ENCODE peak calls at places on chromosome X, in eight cellular contexts. One of them, this sample, is unnamed.
A peak's percentile ranks its signal among the peaks of the same experiment; 100 is the strongest.

GRCh38 chrX:136310411-136310810 is 9.6 kb downstream of the ADGRG4 start:
- DNase-seq in bronchial epithelial cell: peak; percentile 61
- DNase-seq in lower lobe of right lung: no peak
- DNase-seq in choroid plexus epithelial cell: peak; percentile 47
- DNase-seq in AG04450: no peak
- DNase-seq in left lung: no peak
- DNase-seq in heart right ventricle: no peak
- DNase-seq in fibroblast of mammary gland: peak; percentile 40
- DNase-seq in this sample: peak; percentile 25

GRCh38 chrX:28590394-28590793 is 3.1 kb downstream of the IL1RAPL1 start:
- DNase-seq in choroid plexus epithelial cell: peak; percentile 48
- DNase-seq in AG04450: no peak
- DNase-seq in bronchial epithelial cell: no peak
- DNase-seq in lower lobe of right lung: no peak
- DNase-seq in left lung: no peak
- DNase-seq in fibroblast of mammary gland: no peak
- DNase-seq in heart right ventricle: no peak
- DNase-seq in this sample: no peak

GRCh38 chrX:153723351-153724251 is 586 bp downstream of the BCAP31 start:
- DNase-seq in lower lobe of right lung: peak; percentile 65
- DNase-seq in heart right ventricle: peak; percentile 36
- DNase-seq in bronchial epithelial cell: peak; percentile 55
- DNase-seq in choroid plexus epithelial cell: peak; percentile 55
- DNase-seq in left lung: no peak
- DNase-seq in AG04450: no peak
- DNase-seq in fibroblast of mammary gland: peak; percentile 38
- DNase-seq in this sample: no peak

GRCh38 chrX:134377537-134377936 is 82.4 kb upstream of the HPRT1 start:
- DNase-seq in AG04450: no peak
- DNase-seq in bronchial epithelial cell: peak; percentile 34
- DNase-seq in fibroblast of mammary gland: peak; percentile 54
- DNase-seq in choroid plexus epithelial cell: peak; percentile 73
- DNase-seq in heart right ventricle: no peak
- DNase-seq in left lung: no peak
- DNase-seq in lower lobe of right lung: no peak
- DNase-seq in this sample: no peak

GRCh38 chrX:118536687-118537461 is 41.3 kb downstream of the DOCK11 start:
- DNase-seq in bronchial epithelial cell: no peak
- DNase-seq in AG04450: no peak
- DNase-seq in choroid plexus epithelial cell: peak; percentile 62
- DNase-seq in fibroblast of mammary gland: peak; percentile 30
- DNase-seq in heart right ventricle: no peak
- DNase-seq in lower lobe of right lung: no peak
- DNase-seq in left lung: no peak
- DNase-seq in this sample: no peak

GRCh38 chrX:15947648-15948317 is 93.2 kb upstream of the AP1S2 start:
- DNase-seq in heart right ventricle: no peak
- DNase-seq in fibroblast of mammary gland: peak; percentile 68
- DNase-seq in lower lobe of right lung: no peak
- DNase-seq in choroid plexus epithelial cell: peak; percentile 43
- DNase-seq in left lung: no peak
- DNase-seq in AG04450: peak; percentile 8
- DNase-seq in bronchial epithelial cell: peak; percentile 73
- DNase-seq in this sample: peak; percentile 38

GRCh38 chrX:102560423-102561068 is 38.8 kb upstream of the ARMCX5 start:
- DNase-seq in AG04450: no peak
- DNase-seq in heart right ventricle: no peak
- DNase-seq in choroid plexus epithelial cell: no peak
- DNase-seq in fibroblast of mammary gland: no peak
- DNase-seq in left lung: no peak
- DNase-seq in lower lobe of right lung: no peak
- DNase-seq in bronchial epithelial cell: no peak
- DNase-seq in this sample: no peak

GRCh38 chrX:113977887-113978286 is 606.0 kb upstream of the HTR2C start:
- DNase-seq in fibroblast of mammary gland: no peak
- DNase-seq in lower lobe of right lung: no peak
- DNase-seq in AG04450: no peak
- DNase-seq in left lung: no peak
- DNase-seq in heart right ventricle: no peak
- DNase-seq in choroid plexus epithelial cell: no peak
- DNase-seq in bronchial epithelial cell: no peak
- DNase-seq in this sample: no peak

GRCh38 chrX:42106556-42106955 is 183.2 kb upstream of the CASK start:
- DNase-seq in heart right ventricle: no peak
- DNase-seq in fibroblast of mammary gland: no peak
- DNase-seq in AG04450: no peak
- DNase-seq in bronchial epithelial cell: no peak
- DNase-seq in lower lobe of right lung: no peak
- DNase-seq in left lung: no peak
- DNase-seq in choroid plexus epithelial cell: no peak
- DNase-seq in this sample: no peak

GRCh38 chrX:79259073-79259689 is 108.0 kb downstream of the ITM2A start:
- DNase-seq in lower lobe of right lung: no peak
- DNase-seq in left lung: no peak
- DNase-seq in fibroblast of mammary gland: peak; percentile 14
- DNase-seq in AG04450: no peak
- DNase-seq in choroid plexus epithelial cell: peak; percentile 4
- DNase-seq in heart right ventricle: no peak
- DNase-seq in bronchial epithelial cell: no peak
- DNase-seq in this sample: no peak

GRCh38 chrX:68175569-68175968 is 257.7 kb downstream of the OPHN1 start:
- DNase-seq in lower lobe of right lung: no peak
- DNase-seq in heart right ventricle: no peak
- DNase-seq in fibroblast of mammary gland: peak; percentile 93
- DNase-seq in left lung: no peak
- DNase-seq in bronchial epithelial cell: peak; percentile 53
- DNase-seq in AG04450: no peak
- DNase-seq in choroid plexus epithelial cell: peak; percentile 41
- DNase-seq in this sample: no peak

GRCh38 chrX:140712413-140713173 is 3.0 kb downstream of the LINC00632 start:
- DNase-seq in bronchial epithelial cell: peak; percentile 8
- DNase-seq in AG04450: no peak
- DNase-seq in heart right ventricle: peak; percentile 66
- DNase-seq in left lung: peak; percentile 52
- DNase-seq in fibroblast of mammary gland: no peak
- DNase-seq in choroid plexus epithelial cell: peak; percentile 42
- DNase-seq in lower lobe of right lung: peak; percentile 68
- DNase-seq in this sample: peak; percentile 2

GRCh38 chrX:140715787-140716186 is 6.2 kb downstream of the LINC00632 start:
- DNase-seq in AG04450: no peak
- DNase-seq in fibroblast of mammary gland: no peak
- DNase-seq in left lung: no peak
- DNase-seq in lower lobe of right lung: no peak
- DNase-seq in heart right ventricle: no peak
- DNase-seq in bronchial epithelial cell: peak; percentile 72
- DNase-seq in choroid plexus epithelial cell: no peak
- DNase-seq in this sample: no peak

GRCh38 chrX:140710710-140711109 is 1.2 kb downstream of the LINC00632 start:
- DNase-seq in fibroblast of mammary gland: no peak
- DNase-seq in bronchial epithelial cell: no peak
- DNase-seq in left lung: no peak
- DNase-seq in heart right ventricle: no peak
- DNase-seq in lower lobe of right lung: no peak
- DNase-seq in choroid plexus epithelial cell: no peak
- DNase-seq in AG04450: no peak
- DNase-seq in this sample: no peak

GRCh38 chrX:140709421-140709846 is at the start of gene LINC00632:
- DNase-seq in left lung: no peak
- DNase-seq in AG04450: no peak
- DNase-seq in lower lobe of right lung: no peak
- DNase-seq in choroid plexus epithelial cell: no peak
- DNase-seq in bronchial epithelial cell: no peak
- DNase-seq in fibroblast of mammary gland: no peak
- DNase-seq in heart right ventricle: no peak
- DNase-seq in this sample: no peak

GRCh38 chrX:140713174-140713539 is 3.6 kb downstream of the LINC00632 start:
- DNase-seq in lower lobe of right lung: no peak
- DNase-seq in left lung: no peak
- DNase-seq in choroid plexus epithelial cell: no peak
- DNase-seq in bronchial epithelial cell: no peak
- DNase-seq in AG04450: no peak
- DNase-seq in heart right ventricle: no peak
- DNase-seq in fibroblast of mammary gland: no peak
- DNase-seq in this sample: no peak
- H3K4me3 ChIP-seq in lower lobe of right lung: peak overlapping the region; percentile 31
- H3K4me3 ChIP-seq in left lung: no peak overlapping the region
- H3K4me3 ChIP-seq in choroid plexus epithelial cell: no peak overlapping the region
- H3K4me3 ChIP-seq in bronchial epithelial cell: no peak overlapping the region
- H3K4me3 ChIP-seq in AG04450: no peak overlapping the region
- H3K4me3 ChIP-seq in heart right ventricle: peak overlapping the region; percentile 39
- H3K4me3 ChIP-seq in fibroblast of mammary gland: no peak overlapping the region
- H3K4me3 ChIP-seq in this sample: no peak overlapping the region

DNA sequence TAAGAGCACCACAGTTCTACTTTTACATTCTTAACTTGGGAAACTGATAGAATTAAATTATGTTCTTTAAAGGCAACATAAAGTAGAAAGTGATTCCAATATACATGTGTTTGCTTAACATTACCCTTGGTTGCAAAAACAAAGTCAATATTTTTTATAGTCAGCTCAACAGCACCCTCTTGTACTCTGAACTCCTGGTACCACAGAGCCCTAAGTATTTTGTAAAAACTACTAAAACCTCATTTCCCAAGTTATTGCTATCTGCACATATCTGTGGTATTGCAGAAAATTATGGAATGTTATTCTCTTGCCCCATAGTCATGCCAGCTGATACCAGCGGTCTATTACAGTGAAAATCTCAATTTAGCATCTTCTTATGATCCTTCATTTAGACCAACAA is 2.9 kb downstream of the KIF4A start:
- DNase-seq in fibroblast of mammary gland: no peak
- DNase-seq in lower lobe of right lung: no peak
- DNase-seq in choroid plexus epithelial cell: peak; percentile 31
- DNase-seq in bronchial epithelial cell: no peak
- DNase-seq in AG04450: no peak
- DNase-seq in heart right ventricle: no peak
- DNase-seq in left lung: no peak
- DNase-seq in this sample: no peak
- TF ChIP-seq CTCF in fibroblast of mammary gland: no peak
- TF ChIP-seq CTCF in lower lobe of right lung: no peak
- TF ChIP-seq CTCF in choroid plexus epithelial cell: no peak
- TF ChIP-seq CTCF in bronchial epithelial cell: no peak
- TF ChIP-seq CTCF in AG04450: no peak
- TF ChIP-seq CTCF in heart right ventricle: no peak
- TF ChIP-seq CTCF in left lung: no peak
- TF ChIP-seq CTCF in this sample: no peak

DNA sequence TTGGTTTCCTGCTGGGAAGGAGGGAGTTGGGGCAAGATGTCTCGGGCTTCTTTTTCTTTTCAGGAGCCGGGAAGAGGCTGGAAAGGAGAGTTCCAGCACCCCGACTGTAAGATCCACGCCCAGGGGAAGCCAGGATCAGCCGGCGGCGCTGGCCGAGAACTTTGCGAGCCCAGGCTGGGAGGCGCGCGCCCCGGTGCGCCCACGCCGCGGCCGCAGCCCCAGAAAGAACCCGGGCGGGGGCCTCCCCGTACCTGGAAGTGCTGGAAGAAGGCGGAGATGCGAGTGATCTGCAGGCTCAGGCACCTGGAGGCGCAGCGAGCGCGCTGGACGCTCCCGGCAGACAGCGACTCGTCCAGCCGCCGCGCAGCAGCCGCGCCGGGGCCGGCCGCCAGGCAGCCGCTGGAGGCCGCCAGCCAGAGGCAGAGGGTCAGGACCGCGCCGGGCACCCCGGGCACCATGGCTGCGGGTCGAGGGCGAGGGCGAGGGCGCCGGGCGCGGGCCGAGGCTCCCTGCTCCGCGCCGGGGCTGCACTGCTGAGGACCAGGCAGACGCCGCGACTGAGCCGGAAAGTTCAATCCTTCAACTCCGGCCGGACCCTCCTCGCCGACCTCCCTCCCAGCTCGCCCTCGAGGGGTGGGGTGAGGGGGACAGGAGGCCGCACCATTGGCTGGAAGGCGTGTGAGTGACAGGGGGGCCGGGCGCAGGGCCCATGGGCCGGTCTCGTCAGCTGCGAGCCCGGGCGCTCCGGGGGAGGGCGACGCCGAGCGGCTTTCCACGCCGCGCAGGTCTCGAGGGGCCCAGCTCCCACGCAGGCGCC is at the start of gene ANOS1:
- DNase-seq in AG04450: no peak
- DNase-seq in choroid plexus epithelial cell: peak; percentile 11
- DNase-seq in bronchial epithelial cell: no peak
- DNase-seq in heart right ventricle: peak; percentile 74
- DNase-seq in left lung: peak; percentile 80
- DNase-seq in lower lobe of right lung: peak; percentile 81
- DNase-seq in fibroblast of mammary gland: no peak
- DNase-seq in this sample: no peak
- H3K4me3 ChIP-seq in AG04450: peak within 1 kb of the TSS; percentile 44
- H3K4me3 ChIP-seq in choroid plexus epithelial cell: peak within 1 kb of the TSS; percentile 26
- H3K4me3 ChIP-seq in bronchial epithelial cell: peak within 1 kb of the TSS; percentile 43
- H3K4me3 ChIP-seq in heart right ventricle: peak within 1 kb of the TSS; percentile 59
- H3K4me3 ChIP-seq in left lung: peak within 1 kb of the TSS; percentile 43
- H3K4me3 ChIP-seq in lower lobe of right lung: peak within 1 kb of the TSS; percentile 54
- H3K4me3 ChIP-seq in fibroblast of mammary gland: no peak within 1 kb of the TSS
- H3K4me3 ChIP-seq in this sample: peak within 1 kb of the TSS; percentile 31

GRCh38 chrX:46903458-46904242 is 8.6 kb upstream of the JADE3 start:
- DNase-seq in left lung: peak; percentile 73
- DNase-seq in lower lobe of right lung: peak; percentile 82
- DNase-seq in fibroblast of mammary gland: peak; percentile 65
- DNase-seq in bronchial epithelial cell: peak; percentile 60
- DNase-seq in heart right ventricle: peak; percentile 77
- DNase-seq in AG04450: peak; percentile 11
- DNase-seq in choroid plexus epithelial cell: peak; percentile 74
- DNase-seq in this sample: peak; percentile 24
- TF ChIP-seq CTCF in left lung: peak; percentile 54
- TF ChIP-seq CTCF in lower lobe of right lung: peak; percentile 57
- TF ChIP-seq CTCF in fibroblast of mammary gland: peak; percentile 47
- TF ChIP-seq CTCF in bronchial epithelial cell: peak; percentile 82
- TF ChIP-seq CTCF in heart right ventricle: peak; percentile 26
- TF ChIP-seq CTCF in AG04450: peak; percentile 59
- TF ChIP-seq CTCF in choroid plexus epithelial cell: peak; percentile 61
- TF ChIP-seq CTCF in this sample: peak; percentile 64

GRCh38 chrX:150693782-150694574 is 782 bp downstream of the MTMR1 start:
- DNase-seq in bronchial epithelial cell: peak; percentile 96
- DNase-seq in choroid plexus epithelial cell: peak; percentile 42
- DNase-seq in fibroblast of mammary gland: peak; percentile 54
- DNase-seq in lower lobe of right lung: peak; percentile 76
- DNase-seq in heart right ventricle: peak; percentile 37
- DNase-seq in AG04450: no peak
- DNase-seq in left lung: peak; percentile 64
- DNase-seq in this sample: peak; percentile 10
- H3K4me3 ChIP-seq in bronchial epithelial cell: peak overlapping the region; percentile 48
- H3K4me3 ChIP-seq in choroid plexus epithelial cell: peak overlapping the region; percentile 64
- H3K4me3 ChIP-seq in fibroblast of mammary gland: peak overlapping the region; percentile 55
- H3K4me3 ChIP-seq in lower lobe of right lung: peak overlapping the region; percentile 59
- H3K4me3 ChIP-seq in heart right ventricle: peak overlapping the region; percentile 64
- H3K4me3 ChIP-seq in AG04450: peak overlapping the region; percentile 63
- H3K4me3 ChIP-seq in left lung: peak overlapping the region; percentile 48
- H3K4me3 ChIP-seq in this sample: peak overlapping the region; percentile 57

GRCh38 chrX:74242484-74243138 is 61.4 kb upstream of the ZCCHC13 start:
- DNase-seq in heart right ventricle: no peak
- DNase-seq in AG04450: no peak
- DNase-seq in bronchial epithelial cell: no peak
- DNase-seq in fibroblast of mammary gland: no peak
- DNase-seq in choroid plexus epithelial cell: no peak
- DNase-seq in lower lobe of right lung: no peak
- DNase-seq in left lung: no peak
- DNase-seq in this sample: no peak
- TF ChIP-seq CTCF in heart right ventricle: no peak
- TF ChIP-seq CTCF in AG04450: no peak
- TF ChIP-seq CTCF in bronchial epithelial cell: no peak
- TF ChIP-seq CTCF in fibroblast of mammary gland: no peak
- TF ChIP-seq CTCF in choroid plexus epithelial cell: no peak
- TF ChIP-seq CTCF in lower lobe of right lung: no peak
- TF ChIP-seq CTCF in left lung: no peak
- TF ChIP-seq CTCF in this sample: no peak

GRCh38 chrX:49165901-49166881 is 3.6 kb downstream of the MAGIX start:
- DNase-seq in left lung: peak; percentile 79
- DNase-seq in fibroblast of mammary gland: peak; percentile 41
- DNase-seq in lower lobe of right lung: peak; percentile 86
- DNase-seq in choroid plexus epithelial cell: peak; percentile 86
- DNase-seq in heart right ventricle: peak; percentile 78
- DNase-seq in AG04450: no peak
- DNase-seq in bronchial epithelial cell: peak; percentile 83
- DNase-seq in this sample: no peak
- H3K4me3 ChIP-seq in left lung: peak overlapping the region; percentile 38
- H3K4me3 ChIP-seq in fibroblast of mammary gland: no peak overlapping the region
- H3K4me3 ChIP-seq in lower lobe of right lung: peak overlapping the region; percentile 51
- H3K4me3 ChIP-seq in choroid plexus epithelial cell: peak overlapping the region; percentile 48
- H3K4me3 ChIP-seq in heart right ventricle: peak overlapping the region; percentile 51
- H3K4me3 ChIP-seq in AG04450: peak overlapping the region; percentile 35
- H3K4me3 ChIP-seq in bronchial epithelial cell: peak overlapping the region; percentile 35
- H3K4me3 ChIP-seq in this sample: peak overlapping the region; percentile 8

This sample was measured in HFF-Myc.